ENCODE peak calls at places on chromosomes 4 and X, in five cellular contexts. H, O, V, C and T are unnamed samples.

GRCh38 chr4:40848251-40848650 is 98.5 kb downstream of the NSUN7 start:
- DNase-seq in H (no peak), V (no peak), O (no peak), C (no peak), T (no peak)

GRCh38 chr4:82215800-82216199 is 158.0 kb downstream of the HNRNPD start:
- DNase-seq in V (no peak), H (no peak), C (no peak), O (no peak), T (no peak)

GRCh38 chr4:6095023-6095817 is 77.0 kb upstream of the C4orf50 start:
- DNase-seq in V (no peak), O (no peak), C (no peak), H (no peak), T (no peak)

GRCh38 chrX:28391528-28391927 is 195.7 kb upstream of the IL1RAPL1 start:
- DNase-seq in V (no peak), C (no peak), H (peak), O (no peak), T (no peak)

GRCh38 chrX:41303013-41303412 is 30.9 kb upstream of the DDX3X start:
- DNase-seq in O (no peak), V (no peak), C (no peak), H (no peak), T (no peak)

GRCh38 chr4:110211007-110211769 is 12.8 kb upstream of the ELOVL6 start:
- DNase-seq in V (no peak), O (no peak), H (peak), C (peak), T (no peak)

GRCh38 chr4:1544861-1545275 is 138.6 kb upstream of the NKX1-1 start:
- DNase-seq in C (peak), V (no peak), O (no peak), H (no peak), T (peak)

GRCh38 chrX:70421618-70422017 is 1.5 kb upstream of the GDPD2 start:
- DNase-seq in V (no peak), O (no peak), H (no peak), C (no peak), T (no peak)

GRCh38 chrX:14801136-14801535 is 71.7 kb downstream of the FANCB start:
- DNase-seq in V (no peak), O (no peak), H (no peak), C (no peak), T (no peak)

GRCh38 chr4:138406881-138407280 is 164.7 kb upstream of the SLC7A11 start:
- DNase-seq in C (no peak), O (peak), H (peak), V (no peak), T (no peak)

GRCh38 chrX:130793966-130794365 is 109.0 kb downstream of the ENOX2 start:
- DNase-seq in O (no peak), C (no peak), H (no peak), V (no peak), T (no peak)

GRCh38 chr4:176193126-176193525 is 2.3 kb downstream of the SPATA4 start:
- DNase-seq in O (no peak), V (no peak), C (no peak), H (peak), T (no peak)

GRCh38 chr4:83010111-83010521 is 507 bp downstream of the LIN54 start:
- DNase-seq in C (no peak), H (peak), O (no peak), V (no peak), T (no peak)

GRCh38 chrX:23919706-23920320 is 12.0 kb downstream of the CXorf58 start:
- DNase-seq in C (no peak), O (no peak), H (no peak), V (no peak), T (no peak)

GRCh38 chr4:81919238-81919637 is 447.5 kb upstream of the RASGEF1B start:
- DNase-seq in C (no peak), H (peak), O (no peak), V (no peak), T (no peak)

GRCh38 chr4:112379306-112379705 is 82.1 kb downstream of the ALPK1 start:
- DNase-seq in H (no peak), O (no peak), C (no peak), V (no peak), T (no peak)
- TF ChIP-seq CTCF in H (no peak), O (no peak), C (no peak), V (no peak), T (no peak)

GRCh38 chr4:13908455-13908854 is 280.9 kb upstream of the BOD1L1 start:
- DNase-seq in C (no peak), V (no peak), H (no peak), O (no peak), T (no peak)

GRCh38 chr4:13905543-13905942 is 278.0 kb upstream of the BOD1L1 start:
- DNase-seq in V (no peak), O (no peak), C (no peak), H (peak), T (no peak)

GRCh38 chr4:13910556-13910955 is 283.0 kb upstream of the BOD1L1 start:
- DNase-seq in O (no peak), C (no peak), V (no peak), H (no peak), T (no peak)

GRCh38 chr4:13906727-13907126 is 279.2 kb upstream of the BOD1L1 start:
- DNase-seq in V (no peak), C (no peak), O (no peak), H (peak), T (no peak)

GRCh38 chr4:13907255-13907751 is 279.8 kb upstream of the BOD1L1 start:
- DNase-seq in V (no peak), H (peak), C (no peak), O (no peak), T (no peak)
- TF ChIP-seq CTCF in V (no peak), H (peak), C (no peak), O (no peak), T (no peak)

DNA sequence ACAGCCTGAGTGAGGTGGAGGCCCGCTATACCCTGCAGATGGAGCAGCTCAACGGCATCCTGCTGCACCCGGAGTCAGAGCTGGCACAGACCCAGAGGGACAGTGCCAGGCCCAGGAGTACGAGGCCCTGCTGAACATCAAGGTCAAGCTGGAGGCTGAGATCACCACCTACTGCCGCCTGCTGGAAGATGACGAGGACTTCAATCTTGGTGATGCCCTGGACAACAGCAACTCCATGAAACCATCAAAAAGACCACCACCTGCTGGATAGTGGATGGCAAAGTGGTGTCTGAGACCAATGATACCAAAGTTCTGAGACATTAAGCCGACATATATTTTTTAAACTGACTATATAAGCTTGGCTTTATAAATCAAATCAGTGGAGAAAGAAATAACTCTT is 73.3 kb upstream of the HHIP start:
- DNase-seq in V (no peak), O (no peak), C (no peak), H (no peak), T (no peak)
- TF ChIP-seq CTCF in V (no peak), O (no peak), C (no peak), H (peak), T (no peak)

DNA sequence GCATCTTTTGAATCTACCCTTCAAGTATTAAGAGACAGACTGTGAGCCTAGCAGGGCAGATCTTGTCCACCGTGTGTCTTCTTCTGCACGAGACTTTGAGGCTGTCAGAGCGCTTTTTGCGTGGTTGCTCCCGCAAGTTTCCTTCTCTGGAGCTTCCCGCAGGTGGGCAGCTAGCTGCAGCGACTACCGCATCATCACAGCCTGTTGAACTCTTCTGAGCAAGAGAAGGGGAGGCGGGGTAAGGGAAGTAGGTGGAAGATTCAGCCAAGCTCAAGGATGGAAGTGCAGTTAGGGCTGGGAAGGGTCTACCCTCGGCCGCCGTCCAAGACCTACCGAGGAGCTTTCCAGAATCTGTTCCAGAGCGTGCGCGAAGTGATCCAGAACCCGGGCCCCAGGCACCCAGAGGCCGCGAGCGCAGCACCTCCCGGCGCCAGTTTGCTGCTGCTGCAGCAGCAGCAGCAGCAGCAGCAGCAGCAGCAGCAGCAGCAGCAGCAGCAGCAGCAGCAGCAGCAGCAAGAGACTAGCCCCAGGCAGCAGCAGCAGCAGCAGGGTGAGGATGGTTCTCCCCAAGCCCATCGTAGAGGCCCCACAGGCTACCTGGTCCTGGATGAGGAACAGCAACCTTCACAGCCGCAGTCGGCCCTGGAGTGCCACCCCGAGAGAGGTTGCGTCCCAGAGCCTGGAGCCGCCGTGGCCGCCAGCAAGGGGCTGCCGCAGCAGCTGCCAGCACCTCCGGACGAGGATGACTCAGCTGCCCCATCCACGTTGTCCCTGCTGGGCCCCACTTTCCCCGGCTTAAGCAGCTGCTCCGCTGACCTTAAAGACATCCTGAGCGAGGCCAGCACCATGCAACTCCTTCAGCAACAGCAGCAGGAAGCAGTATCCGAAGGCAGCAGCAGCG is 1.3 kb downstream of the AR start:
- DNase-seq in H (peak), V (no peak), O (peak), C (no peak), T (peak)
- TF ChIP-seq CTCF in H (no peak), V (no peak), O (no peak), C (no peak), T (no peak)

GRCh38 chrX:152997337-152997736 is 3.4 kb upstream of the PNMA5 start:
- DNase-seq in V (no peak), O (no peak), H (no peak), C (no peak), T (no peak)
- TF ChIP-seq CTCF in V (no peak), O (no peak), H (no peak), C (no peak), T (no peak)

GRCh38 chr4:10716163-10716562 is 31.6 kb upstream of the CLNK start:
- DNase-seq in O (no peak), H (peak), C (no peak), V (no peak), T (no peak)
- TF ChIP-seq CTCF in O (no peak), H (peak), C (no peak), V (no peak), T (no peak)

GRCh38 chrX:19879181-19879580 is 8.2 kb downstream of the SH3KBP1 start:
- DNase-seq in V (no peak), H (no peak), C (no peak), O (no peak), T (no peak)
- TF ChIP-seq CTCF in V (no peak), H (no peak), C (no peak), O (no peak), T (no peak)

GRCh38 chr4:14596904-14597303 is 405.4 kb upstream of the CPEB2 start:
- DNase-seq in V (no peak), C (no peak), H (no peak), O (no peak), T (no peak)
- TF ChIP-seq CTCF in V (no peak), C (no peak), H (peak), O (no peak), T (no peak)